ENCODE peak calls at places on chromosomes 1 and 21, in five cellular contexts. W is HCT116, E is H1, M is SK-N-SH, P is GM12878. U is an unnamed sample.

GRCh38 chr1:159786465-159786864 is 5.7 kb downstream of the DUSP23 start:
- DNase-seq in W (no peak), E (no peak), M (peak; percentile 52), P (no peak), U (no peak)

GRCh38 chr21:15445327-15445726 is 284.5 kb upstream of the USP25 start:
- DNase-seq in W (no peak), E (no peak), M (no peak), P (peak; percentile 19), U (no peak)

GRCh38 chr1:80961464-80962190 is 839.1 kb upstream of the ADGRL2 start:
- DNase-seq in W (no peak), E (no peak), M (no peak), P (no peak), U (peak; percentile 10)

GRCh38 chr1:62050165-62050564 is 144.5 kb upstream of the L1TD1 start:
- DNase-seq in W (no peak), E (no peak), M (no peak), P (no peak), U (peak; percentile 33)

GRCh38 chr21:44364151-44365053 is 11.0 kb downstream of the TRPM2 start:
- DNase-seq in W (no peak), E (no peak), M (no peak), P (no peak), U (no peak)

GRCh38 chr1:28592314-28593071 is 428 bp downstream of the RAB42 start:
- DNase-seq in W (no peak), E (peak; percentile 55), M (peak; percentile 79), P (no peak), U (no peak)

GRCh38 chr1:46461017-46461808 is 28.4 kb upstream of the DMBX1 start:
- DNase-seq in W (no peak), E (no peak), M (no peak), P (no peak), U (no peak)

GRCh38 chr1:78560811-78561210 is 59.4 kb upstream of the IFI44L start:
- DNase-seq in W (no peak), E (no peak), M (no peak), P (no peak), U (no peak)

GRCh38 chr1:27044613-27045091 is 32.0 kb upstream of the TENT5B start:
- DNase-seq in W (peak; percentile 64), E (peak; percentile 99), M (peak; percentile 82), P (peak; percentile 16), U (peak; percentile 40)

GRCh38 chr1:112298558-112298957 is 97.5 kb upstream of the CTTNBP2NL start:
- DNase-seq in W (peak; percentile 48), E (peak; percentile 88), M (peak; percentile 42), P (no peak), U (peak; percentile 35)

GRCh38 chr1:60989745-60990718 is 92.3 kb upstream of the NFIA start:
- DNase-seq in W (no peak), E (no peak), M (peak; percentile 50), P (no peak), U (no peak)

GRCh38 chr1:244659694-244660093 is 6.8 kb downstream of the DESI2 start:
- DNase-seq in W (no peak), E (no peak), M (no peak), P (no peak), U (no peak)

GRCh38 chr21:34598931-34599400 is 15.9 kb downstream of the RCAN1 start:
- DNase-seq in W (peak; percentile 63), E (no peak), M (peak; percentile 33), P (no peak), U (no peak)

GRCh38 chr1:107572674-107573205 is 392.2 kb downstream of the VAV3 start:
- DNase-seq in W (no peak), E (no peak), M (no peak), P (no peak), U (peak; percentile 75)

GRCh38 chr1:82686774-82687173 is 886.0 kb downstream of the ADGRL2 start:
- DNase-seq in W (no peak), E (no peak), M (no peak), P (no peak), U (no peak)

GRCh38 chr1:7346070-7346596 is 425.0 kb upstream of the VAMP3 start:
- DNase-seq in W (no peak), E (no peak), M (no peak), P (no peak), U (no peak)

GRCh38 chr1:7345516-7345915 is 425.6 kb upstream of the VAMP3 start:
- DNase-seq in W (no peak), E (no peak), M (no peak), P (no peak), U (no peak)

GRCh38 chr1:7346600-7347570 is 424.2 kb upstream of the VAMP3 start:
- DNase-seq in W (no peak), E (no peak), M (no peak), P (no peak), U (no peak)

GRCh38 chr1:7341145-7341900 is 429.8 kb upstream of the VAMP3 start:
- DNase-seq in W (no peak), E (no peak), M (peak; percentile 82), P (no peak), U (no peak)

GRCh38 chr1:7343917-7344316 is 427.2 kb upstream of the VAMP3 start:
- DNase-seq in W (no peak), E (no peak), M (no peak), P (no peak), U (no peak)
- TF ChIP-seq JUND in W (no peak), E (no peak), M (no peak), P (no peak), U (no peak)

GRCh38 chr1:177925006-177925405 is 44.9 kb downstream of the SEC16B start:
- DNase-seq in W (no peak), E (no peak), M (no peak), P (no peak), U (no peak)

GRCh38 chr1:177922209-177922608 is 47.6 kb downstream of the SEC16B start:
- DNase-seq in W (no peak), E (no peak), M (no peak), P (no peak), U (no peak)

GRCh38 chr1:177923441-177923840 is 46.4 kb downstream of the SEC16B start:
- DNase-seq in W (no peak), E (no peak), M (no peak), P (no peak), U (no peak)

GRCh38 chr1:177926201-177926600 is 43.7 kb downstream of the SEC16B start:
- DNase-seq in W (no peak), E (no peak), M (no peak), P (no peak), U (no peak)

GRCh38 chr1:177921590-177921989 is 48.3 kb downstream of the SEC16B start:
- DNase-seq in W (no peak), E (no peak), M (no peak), P (no peak), U (no peak)
- TF ChIP-seq JUND in W (no peak), E (no peak), M (no peak), P (no peak), U (no peak)

DNA sequence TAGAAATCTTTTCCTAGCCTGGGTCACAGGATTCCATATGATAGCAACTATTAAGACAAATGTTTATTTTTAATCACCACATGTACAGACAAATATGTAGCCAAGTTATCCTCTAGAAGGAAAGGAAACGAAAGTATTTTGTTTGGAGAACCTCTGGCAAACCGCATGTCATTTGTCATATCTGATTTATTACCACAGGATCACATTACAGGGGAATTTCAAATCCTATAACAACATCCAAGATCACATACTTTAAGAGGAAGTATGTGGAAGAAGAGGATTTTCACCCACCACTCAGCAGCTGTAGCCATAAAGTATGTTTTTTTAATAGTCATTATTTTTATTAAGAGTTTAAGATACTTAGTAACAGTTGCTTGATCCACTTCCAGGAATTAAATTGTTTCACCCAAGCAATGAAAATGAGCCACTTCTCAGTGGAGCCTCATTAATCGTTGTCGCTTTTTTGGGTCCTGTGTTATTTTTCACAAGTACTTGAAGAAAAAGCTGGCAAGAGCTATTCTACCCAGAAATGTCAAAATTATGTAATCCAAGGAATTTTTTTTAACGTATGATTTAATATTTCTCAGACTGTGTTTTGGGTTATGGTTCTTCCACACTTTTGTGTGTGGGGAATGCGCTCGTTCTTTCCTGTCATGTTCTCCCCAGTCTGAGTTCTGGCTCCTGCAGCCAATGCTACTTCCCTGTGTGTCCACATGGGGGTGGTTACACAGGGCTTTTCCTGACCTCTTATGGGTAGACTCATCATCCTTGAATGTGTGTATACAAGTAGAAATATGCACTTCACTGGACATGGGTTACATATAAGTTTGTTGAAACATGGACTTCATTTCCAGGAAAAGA is 6.9 kb downstream of the SERTAD4 start:
- DNase-seq in W (peak; percentile 28), E (no peak), M (peak; percentile 62), P (no peak), U (no peak)
- TF ChIP-seq JUND in W (no peak), E (no peak), M (peak; percentile 55), P (no peak), U (no peak)

GRCh38 chr1:175708787-175709186 is 34.6 kb downstream of the TNR start:
- DNase-seq in W (no peak), E (no peak), M (no peak), P (no peak), U (no peak)
- TF ChIP-seq JUND in W (no peak), E (no peak), M (no peak), P (no peak), U (no peak)

GRCh38 chr1:116847688-116848531 is 61.8 kb upstream of the PTGFRN start:
- DNase-seq in W (no peak), E (no peak), M (no peak), P (no peak), U (no peak)

GRCh38 chr1:116847175-116847574 is 62.5 kb upstream of the PTGFRN start:
- DNase-seq in W (no peak), E (no peak), M (no peak), P (no peak), U (no peak)

GRCh38 chr1:116841569-116842364 is 67.9 kb upstream of the PTGFRN start:
- DNase-seq in W (no peak), E (no peak), M (no peak), P (no peak), U (no peak)

GRCh38 chr1:116844775-116845174 is 64.9 kb upstream of the PTGFRN start:
- DNase-seq in W (no peak), E (no peak), M (no peak), P (no peak), U (no peak)

GRCh38 chr1:116842654-116843053 is 67.1 kb upstream of the PTGFRN start:
- DNase-seq in W (no peak), E (no peak), M (no peak), P (no peak), U (peak; percentile 8)
- TF ChIP-seq JUND in W (no peak), E (no peak), M (no peak), P (no peak), U (no peak)

DNA sequence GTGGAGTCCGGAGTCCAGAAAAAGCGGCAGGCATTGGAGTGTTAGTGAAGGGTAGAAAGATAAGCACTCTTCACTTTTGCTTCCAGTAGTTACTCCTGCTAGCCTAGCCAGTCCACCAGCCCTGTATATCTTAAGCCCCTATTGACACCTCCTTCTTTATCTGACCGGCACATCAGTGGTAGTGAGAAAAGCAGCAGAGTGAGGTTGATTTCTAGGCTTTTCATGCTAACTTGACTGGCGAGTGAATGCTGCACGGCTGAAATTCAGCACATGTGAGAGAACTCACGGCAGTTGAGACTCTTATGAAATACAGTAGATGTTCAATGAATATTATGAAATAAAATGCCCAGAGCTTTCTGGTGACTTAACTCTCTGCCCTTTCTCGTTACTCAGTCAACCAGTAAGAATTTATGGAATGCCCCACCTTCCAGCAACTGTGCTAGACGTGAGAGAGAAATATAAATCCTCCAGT is 128.2 kb downstream of the CACHD1 start:
- DNase-seq in W (no peak), E (no peak), M (no peak), P (no peak), U (no peak)
- TF ChIP-seq JUND in W (no peak), E (no peak), M (no peak), P (no peak), U (no peak)